ENCODE peak calls at places on chromosomes 16 and 17, in eight cellular contexts. One of them, this sample, is unnamed.

GRCh38 chr17:40062347-40063033 is at the start of gene THRA:
- DNase-seq in Peyer's patch: peak
- DNase-seq in AG20443: peak
- DNase-seq in NCI-H345: peak
- DNase-seq in AG04450: no peak
- DNase-seq in RPMI8226: peak
- DNase-seq in midbrain: no peak
- DNase-seq in iris pigment epithelial cell: peak
- DNase-seq in this sample: peak

GRCh38 chr17:343211-343610 is 9.4 kb downstream of the RPH3AL start:
- DNase-seq in AG04450: no peak
- DNase-seq in iris pigment epithelial cell: no peak
- DNase-seq in midbrain: no peak
- DNase-seq in AG20443: no peak
- DNase-seq in NCI-H345: no peak
- DNase-seq in Peyer's patch: no peak
- DNase-seq in RPMI8226: no peak
- DNase-seq in this sample: no peak

GRCh38 chr16:49446805-49447204 is 73.2 kb downstream of the C16orf78 start:
- DNase-seq in NCI-H345: no peak
- DNase-seq in Peyer's patch: no peak
- DNase-seq in AG04450: no peak
- DNase-seq in RPMI8226: no peak
- DNase-seq in AG20443: no peak
- DNase-seq in iris pigment epithelial cell: no peak
- DNase-seq in midbrain: no peak
- DNase-seq in this sample: no peak

GRCh38 chr17:82495844-82496528 is 23.5 kb upstream of the FOXK2 start:
- DNase-seq in NCI-H345: peak
- DNase-seq in AG20443: no peak
- DNase-seq in RPMI8226: no peak
- DNase-seq in AG04450: no peak
- DNase-seq in Peyer's patch: no peak
- DNase-seq in iris pigment epithelial cell: no peak
- DNase-seq in midbrain: no peak
- DNase-seq in this sample: no peak

GRCh38 chr16:55470533-55471371 is 8.2 kb upstream of the MMP2 start:
- DNase-seq in RPMI8226: no peak
- DNase-seq in midbrain: no peak
- DNase-seq in AG20443: peak
- DNase-seq in NCI-H345: no peak
- DNase-seq in AG04450: no peak
- DNase-seq in Peyer's patch: no peak
- DNase-seq in iris pigment epithelial cell: no peak
- DNase-seq in this sample: no peak

GRCh38 chr17:41329279-41329925 is 13.9 kb upstream of the KRTAP17-1 start:
- DNase-seq in NCI-H345: peak
- DNase-seq in RPMI8226: peak
- DNase-seq in Peyer's patch: peak
- DNase-seq in iris pigment epithelial cell: peak
- DNase-seq in midbrain: no peak
- DNase-seq in AG04450: no peak
- DNase-seq in AG20443: peak
- DNase-seq in this sample: peak

GRCh38 chr16:57471852-57472664 is 9.6 kb downstream of the POLR2C start:
- DNase-seq in AG04450: no peak
- DNase-seq in iris pigment epithelial cell: no peak
- DNase-seq in AG20443: no peak
- DNase-seq in midbrain: no peak
- DNase-seq in NCI-H345: no peak
- DNase-seq in Peyer's patch: peak
- DNase-seq in RPMI8226: no peak
- DNase-seq in this sample: no peak

GRCh38 chr17:18118633-18118975 is 10.0 kb downstream of the MYO15A start:
- DNase-seq in AG04450: no peak
- DNase-seq in RPMI8226: no peak
- DNase-seq in Peyer's patch: no peak
- DNase-seq in NCI-H345: no peak
- DNase-seq in iris pigment epithelial cell: no peak
- DNase-seq in AG20443: no peak
- DNase-seq in midbrain: no peak
- DNase-seq in this sample: no peak

GRCh38 chr16:61678182-61678581 is 358.1 kb downstream of the CDH8 start:
- DNase-seq in Peyer's patch: no peak
- DNase-seq in AG04450: no peak
- DNase-seq in midbrain: no peak
- DNase-seq in NCI-H345: no peak
- DNase-seq in iris pigment epithelial cell: no peak
- DNase-seq in RPMI8226: no peak
- DNase-seq in AG20443: no peak
- DNase-seq in this sample: no peak

GRCh38 chr17:77253611-77254051 is 112.9 kb downstream of the SEC14L1 start:
- DNase-seq in RPMI8226: no peak
- DNase-seq in midbrain: no peak
- DNase-seq in AG20443: no peak
- DNase-seq in AG04450: peak
- DNase-seq in iris pigment epithelial cell: peak
- DNase-seq in NCI-H345: no peak
- DNase-seq in Peyer's patch: no peak
- DNase-seq in this sample: peak

GRCh38 chr16:58863042-58863441 is 128.9 kb upstream of the GOT2 start:
- DNase-seq in AG04450: no peak
- DNase-seq in RPMI8226: no peak
- DNase-seq in NCI-H345: no peak
- DNase-seq in Peyer's patch: no peak
- DNase-seq in midbrain: no peak
- DNase-seq in AG20443: no peak
- DNase-seq in iris pigment epithelial cell: no peak
- DNase-seq in this sample: no peak

GRCh38 chr17:79532107-79532790 is 78.6 kb downstream of the RBFOX3 start:
- DNase-seq in AG20443: no peak
- DNase-seq in Peyer's patch: no peak
- DNase-seq in AG04450: no peak
- DNase-seq in RPMI8226: no peak
- DNase-seq in midbrain: no peak
- DNase-seq in iris pigment epithelial cell: no peak
- DNase-seq in NCI-H345: peak
- DNase-seq in this sample: no peak

This sample was measured in OCI-LY7.